ENCODE peak calls at places on chromosome 13, in seven cellular contexts. W, N, Y, P, M, U and E are unnamed samples.

GRCh38 chr13:51532736-51533197 is 51.5 kb upstream of the WDFY2 start:
- DNase-seq in W (no peak), N (no peak), Y (no peak), P (peak), M (no peak), U (no peak), E (no peak)

GRCh38 chr13:85549819-85550218 is 249.4 kb downstream of the SLITRK6 start:
- DNase-seq in W (no peak), N (no peak), Y (no peak), P (no peak), M (no peak), U (no peak), E (no peak)

GRCh38 chr13:100131863-100132574 is 43.1 kb downstream of the PCCA start:
- DNase-seq in W (peak), N (peak), Y (no peak), P (no peak), M (peak), U (peak), E (no peak)

GRCh38 chr13:98482476-98483444 is 94.1 kb downstream of the STK24 start:
- DNase-seq in W (peak), N (no peak), Y (no peak), P (peak), M (peak), U (no peak), E (peak)

GRCh38 chr13:78787189-78787588 is 128.2 kb upstream of the OBI1 start:
- DNase-seq in W (no peak), N (no peak), Y (no peak), P (no peak), M (peak), U (no peak), E (no peak)

GRCh38 chr13:90272356-90272755 is 1075.1 kb upstream of the MIR17HG start:
- DNase-seq in W (peak), N (no peak), Y (no peak), P (no peak), M (peak), U (peak), E (no peak)

GRCh38 chr13:31250435-31250834 is 50.7 kb downstream of the B3GLCT start:
- DNase-seq in W (no peak), N (no peak), Y (no peak), P (no peak), M (no peak), U (no peak), E (no peak)

GRCh38 chr13:30464496-30465351 is 1.0 kb downstream of the HMGB1 start:
- DNase-seq in W (peak), N (peak), Y (peak), P (peak), M (peak), U (peak), E (peak)

GRCh38 chr13:41696163-41697003 is 239.0 kb downstream of the RGCC start:
- DNase-seq in W (peak), N (no peak), Y (no peak), P (peak), M (peak), U (peak), E (no peak)

GRCh38 chr13:51806571-51806970 is 2.6 kb upstream of the DHRS12 start:
- DNase-seq in W (no peak), N (no peak), Y (no peak), P (no peak), M (peak), U (peak), E (no peak)